ENCODE peak calls at places on chromosomes 1 and 21, in seven cellular contexts. T is GM23248, U is MM.1S, P is neural progenitor cell, O is GM23338, Z is HCT116, N is PC-3. L is an unnamed sample.

GRCh38 chr1:180482425-180483275 is 19.7 kb downstream of the ACBD6 start:
- DNase-seq in T (peak; percentile 74), Z (no peak), U (peak; percentile 69), O (peak; percentile 85), P (peak; percentile 74), N (peak; percentile 59), L (peak; percentile 76)

GRCh38 chr21:15592271-15592860 is 137.4 kb upstream of the USP25 start:
- DNase-seq in U (peak; percentile 50), Z (peak; percentile 21), T (peak; percentile 56), O (peak; percentile 35), P (peak; percentile 25), N (peak; percentile 89), L (peak; percentile 47)

GRCh38 chr1:70142120-70142519 is 63.3 kb downstream of the LRRC40 start:
- DNase-seq in U (no peak), P (no peak), O (peak; percentile 26), N (peak; percentile 43), T (peak; percentile 63), Z (no peak), L (no peak)

GRCh38 chr1:94014635-94015488 is 105.6 kb upstream of the GCLM start:
- DNase-seq in O (no peak), T (peak; percentile 90), U (no peak), N (no peak), Z (no peak), P (no peak), L (no peak)

GRCh38 chr1:160522136-160522535 is 919 bp downstream of the SLAMF6 start:
- DNase-seq in Z (no peak), O (no peak), N (no peak), T (no peak), P (no peak), U (no peak), L (no peak)

GRCh38 chr21:37208741-37209225 is 58.4 kb downstream of the VPS26C start:
- DNase-seq in U (no peak), Z (no peak), P (no peak), N (no peak), T (no peak), O (no peak), L (no peak)

GRCh38 chr1:151175036-151175741 is 592 bp downstream of the TMOD4 start:
- DNase-seq in Z (no peak), P (no peak), U (no peak), N (no peak), T (peak; percentile 7), O (no peak), L (no peak)

GRCh38 chr1:77271851-77272250 is 10.0 kb upstream of the AK5 start:
- DNase-seq in U (no peak), T (peak; percentile 73), Z (no peak), P (no peak), O (no peak), N (no peak), L (no peak)

GRCh38 chr1:176847052-176847451 is 317.5 kb downstream of the ASTN1 start:
- DNase-seq in U (no peak), P (no peak), T (no peak), O (no peak), N (no peak), Z (no peak), L (peak; percentile 15)

GRCh38 chr1:163137556-163138265 is 65.0 kb downstream of the RGS5 start:
- DNase-seq in N (no peak), O (no peak), T (no peak), U (no peak), P (no peak), Z (no peak), L (no peak)

GRCh38 chr1:169108897-169109560 is 2.5 kb downstream of the ATP1B1 start:
- DNase-seq in O (peak; percentile 46), P (peak; percentile 62), U (no peak), Z (no peak), T (no peak), N (peak; percentile 56), L (peak; percentile 58)

GRCh38 chr1:118881751-118882150 is 106.4 kb downstream of the TBX15 start:
- DNase-seq in Z (no peak), N (no peak), U (no peak), P (no peak), T (peak; percentile 39), O (no peak), L (no peak)

GRCh38 chr1:8274396-8274795 is 43.5 kb upstream of the SLC45A1 start:
- DNase-seq in O (no peak), N (no peak), P (no peak), T (no peak), U (no peak), Z (no peak), L (no peak)

GRCh38 chr1:35223109-35223630 is 30.2 kb upstream of the SFPQ start:
- DNase-seq in O (no peak), P (no peak), Z (no peak), U (no peak), T (peak; percentile 33), N (no peak), L (no peak)

GRCh38 chr21:35191754-35192153 is 142.7 kb upstream of the RUNX1 start:
- DNase-seq in Z (no peak), N (no peak), P (no peak), T (no peak), U (no peak), O (no peak), L (no peak)

GRCh38 chr1:114152211-114153050 is 1.2 kb downstream of the SYT6 start:
- DNase-seq in U (no peak), P (peak; percentile 75), N (peak; percentile 43), T (peak; percentile 81), Z (no peak), O (peak; percentile 61), L (peak; percentile 79)
- H2AFZ ChIP-seq in U (no peak overlapping the region), P (peak overlapping the region; percentile 93), N (peak overlapping the region; percentile 58), T (no peak overlapping the region), Z (no peak overlapping the region), O (peak overlapping the region; percentile 72), L (peak overlapping the region; percentile 45)

GRCh38 chr1:84715620-84716019 is 25.4 kb upstream of the SSX2IP start:
- DNase-seq in Z (no peak), O (no peak), P (peak; percentile 77), U (no peak), N (no peak), T (no peak), L (no peak)
- TF ChIP-seq EZH2phosphoT487 in Z (no peak), O (no peak), P (peak; percentile 55), U (no peak), N (no peak), T (no peak), L (no peak)

GRCh38 chr1:236064674-236065508 is at the start of gene NID1:
- DNase-seq in T (peak; percentile 82), Z (no peak), P (peak; percentile 95), N (peak; percentile 71), O (peak; percentile 91), U (no peak), L (peak; percentile 87)
- TF ChIP-seq EZH2 in T (no peak), Z (no peak), P (peak; percentile 75), N (no peak), O (no peak), U (no peak), L (no peak)

GRCh38 chr1:108097057-108097456 is 103.1 kb downstream of the SLC25A24 start:
- DNase-seq in T (no peak), U (no peak), Z (no peak), O (no peak), N (no peak), P (no peak), L (no peak)
- H2AFZ ChIP-seq in T (no peak overlapping the region), U (no peak overlapping the region), Z (no peak overlapping the region), O (no peak overlapping the region), N (no peak overlapping the region), P (no peak overlapping the region), L (no peak overlapping the region)

L was measured in hepatocyte.